ENCODE peak calls at places on chromosome 19, in four cellular contexts. I, Q, P and Y are unnamed samples.

GRCh38 chr19:2549701-2550191 is 73.8 kb downstream of the GADD45B start:
- DNase-seq in I (no peak), Q (peak; percentile 76), P (peak; percentile 97), Y (peak; percentile 94)

GRCh38 chr19:50311723-50312635 is 17.2 kb downstream of the KCNC3 start:
- DNase-seq in I (peak; percentile 92), Q (peak; percentile 56), P (no peak), Y (no peak)

GRCh38 chr19:2983351-2984195 is 6.2 kb downstream of the TLE6 start:
- DNase-seq in I (no peak), Q (peak; percentile 44), P (peak; percentile 93), Y (peak; percentile 70)

GRCh38 chr19:18989316-18989715 is 44.0 kb downstream of the SUGP2 start:
- DNase-seq in I (no peak), Q (no peak), P (no peak), Y (no peak)

GRCh38 chr19:49594157-49595005 is 3.4 kb downstream of the PRR12 start:
- DNase-seq in I (no peak), Q (no peak), P (no peak), Y (no peak)

GRCh38 chr19:15506074-15506565 is 2.2 kb upstream of the CYP4F22 start:
- DNase-seq in I (no peak), Q (no peak), P (no peak), Y (no peak)

GRCh38 chr19:35847911-35848310 is 4.4 kb downstream of the NPHS1 start:
- DNase-seq in I (no peak), Q (no peak), P (no peak), Y (no peak)

GRCh38 chr19:4519521-4520277 is 1.4 kb upstream of the PLIN4 start:
- DNase-seq in I (no peak), Q (no peak), P (peak; percentile 66), Y (no peak)

GRCh38 chr19:29528946-29529645 is 3.3 kb downstream of the VSTM2B start:
- DNase-seq in I (peak; percentile 71), Q (no peak), P (no peak), Y (no peak)

GRCh38 chr19:35566738-35567137 is 3.3 kb upstream of the ATP4A start:
- DNase-seq in I (no peak), Q (no peak), P (no peak), Y (no peak)

GRCh38 chr19:9847087-9847671 is 12.1 kb downstream of the PIN1 start:
- DNase-seq in I (peak; percentile 91), Q (peak; percentile 86), P (peak; percentile 93), Y (peak; percentile 98)

GRCh38 chr19:3108775-3109174 is 14.6 kb downstream of the GNA11 start:
- DNase-seq in I (peak; percentile 91), Q (peak; percentile 61), P (peak; percentile 70), Y (peak; percentile 57)

GRCh38 chr19:42088471-42089190 is 12.7 kb downstream of the ZNF574 start:
- DNase-seq in I (no peak), Q (no peak), P (peak; percentile 70), Y (peak; percentile 71)

GRCh38 chr19:55173717-55174409 is 6.2 kb downstream of the SYT5 start:
- DNase-seq in I (peak; percentile 97), Q (peak; percentile 85), P (peak; percentile 69), Y (peak; percentile 81)

GRCh38 chr19:10962863-10963262 is 2.0 kb downstream of the SMARCA4 start:
- DNase-seq in I (no peak), Q (no peak), P (no peak), Y (no peak)

GRCh38 chr19:55663846-55664536 is 9.2 kb downstream of the U2AF2 start:
- DNase-seq in I (no peak), Q (no peak), P (no peak), Y (no peak)

GRCh38 chr19:19094513-19094912 is 30.7 kb downstream of the SLC25A42 start:
- DNase-seq in I (no peak), Q (no peak), P (no peak), Y (no peak)

GRCh38 chr19:7636691-7637373 is at the start of gene STXBP2:
- DNase-seq in I (peak; percentile 96), Q (peak; percentile 89), P (peak; percentile 46), Y (no peak)
- H3K4me3 ChIP-seq in I (peak within 1 kb of the TSS; percentile 86), Q (peak within 1 kb of the TSS; percentile 88), P (peak within 1 kb of the TSS; percentile 54), Y (peak within 1 kb of the TSS; percentile 19)

GRCh38 chr19:17184381-17184841 is 30.7 kb upstream of the USE1 start:
- DNase-seq in I (no peak), Q (no peak), P (no peak), Y (no peak)
- H3K4me3 ChIP-seq in I (no peak overlapping the region), Q (no peak overlapping the region), P (no peak overlapping the region), Y (no peak overlapping the region)

GRCh38 chr19:51709575-51709974 is 14.2 kb downstream of the HAS1 start:
- DNase-seq in I (no peak), Q (no peak), P (no peak), Y (no peak)
- H3K4me3 ChIP-seq in I (no peak overlapping the region), Q (no peak overlapping the region), P (no peak overlapping the region), Y (no peak overlapping the region)

DNA sequence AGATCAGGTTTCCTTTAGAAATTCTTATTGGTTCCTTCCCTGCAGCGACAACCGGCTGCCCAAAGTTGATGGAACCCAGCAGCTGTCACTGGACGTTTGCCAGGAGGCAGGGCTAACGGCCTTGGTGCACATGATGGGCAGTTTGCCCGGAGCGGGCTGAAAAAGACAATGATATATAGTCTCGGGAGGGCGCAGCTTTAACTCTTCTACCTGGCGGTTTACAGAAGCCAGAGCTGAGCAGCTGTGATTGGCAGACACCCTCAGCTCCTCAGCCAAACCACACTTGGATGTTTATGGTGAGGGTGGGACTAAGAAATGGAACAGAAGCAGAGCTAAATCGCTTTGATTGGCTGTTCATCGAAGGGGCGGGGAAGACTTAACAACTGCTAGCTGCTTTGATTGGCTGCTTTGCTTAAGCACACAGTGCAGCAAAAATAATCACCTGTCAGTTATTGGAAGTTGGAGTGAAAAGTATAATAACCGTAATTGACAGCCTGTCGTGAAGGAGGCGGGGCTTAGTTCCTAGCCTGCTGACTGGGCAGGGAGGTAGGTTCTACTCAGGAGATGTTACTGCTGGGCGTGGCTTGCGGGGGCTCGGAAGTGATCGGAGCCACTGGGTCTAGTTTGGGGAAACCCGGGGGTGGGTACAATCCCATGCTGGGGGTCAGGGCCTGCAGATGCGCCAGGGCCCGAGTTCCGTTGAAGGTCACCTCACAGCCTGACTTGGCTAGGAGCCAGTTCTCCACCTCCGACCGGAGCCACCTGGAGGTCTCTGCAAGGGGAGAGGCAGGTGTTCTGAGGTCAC is 7.5 kb downstream of the EMP3 start:
- DNase-seq in I (peak; percentile 93), Q (peak; percentile 97), P (peak; percentile 98), Y (peak; percentile 99)
- H3K4me3 ChIP-seq in I (peak overlapping the region; percentile 56), Q (peak overlapping the region; percentile 69), P (peak overlapping the region; percentile 13), Y (peak overlapping the region; percentile 31)

GRCh38 chr19:38868551-38868950 is 9.5 kb downstream of the RINL start:
- DNase-seq in I (no peak), Q (no peak), P (no peak), Y (no peak)

GRCh38 chr19:38870612-38871011 is 7.5 kb downstream of the RINL start:
- DNase-seq in I (no peak), Q (no peak), P (no peak), Y (no peak)

GRCh38 chr19:38867176-38867780 is 10.8 kb downstream of the RINL start:
- DNase-seq in I (no peak), Q (no peak), P (no peak), Y (no peak)

GRCh38 chr19:38869160-38869835 is 8.8 kb downstream of the RINL start:
- DNase-seq in I (no peak), Q (no peak), P (peak; percentile 5), Y (no peak)

DNA sequence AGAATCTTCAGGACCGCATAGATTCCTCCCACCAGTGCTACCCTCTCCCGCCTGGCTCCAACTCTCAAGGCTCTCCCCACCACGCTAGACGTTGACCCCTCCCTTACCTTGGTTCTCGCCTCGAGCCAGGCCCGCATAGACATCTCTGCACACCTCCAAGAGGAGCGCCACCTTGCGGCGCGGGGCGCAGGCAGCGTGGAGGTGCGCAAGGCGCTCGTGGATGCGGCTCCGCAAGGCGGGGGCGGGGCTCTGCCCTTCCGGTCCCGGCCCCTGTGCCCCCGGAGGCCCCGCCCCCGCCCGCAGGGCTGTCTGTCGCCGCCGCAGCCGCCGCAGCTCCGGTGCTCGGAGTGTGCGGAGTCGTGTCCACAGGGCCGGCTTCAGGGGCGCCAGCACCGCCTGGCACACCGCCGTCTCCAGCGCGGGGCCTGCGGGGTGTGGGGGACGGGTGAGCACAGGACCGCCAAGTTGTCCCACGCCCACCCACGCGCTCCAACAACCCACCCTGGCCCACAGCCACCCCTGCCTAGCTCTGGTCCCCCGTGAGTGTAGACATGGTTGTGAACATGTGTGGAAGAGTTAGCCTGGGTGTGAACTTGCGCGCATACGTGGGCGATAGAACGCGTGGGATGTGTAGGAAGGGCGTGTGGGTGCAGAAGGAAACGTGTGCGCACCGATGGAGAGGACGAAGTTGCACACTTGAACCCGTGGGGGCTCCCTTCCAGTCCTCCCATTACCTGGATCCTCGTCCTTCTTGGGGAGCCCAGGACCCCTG is 8.1 kb downstream of the RINL start:
- DNase-seq in I (peak; percentile 91), Q (no peak), P (peak; percentile 68), Y (peak; percentile 45)
- H3K4me3 ChIP-seq in I (peak overlapping the region; percentile 73), Q (no peak overlapping the region), P (peak overlapping the region; percentile 43), Y (peak overlapping the region; percentile 48)

GRCh38 chr19:39998511-39998910 is 1.7 kb downstream of the ZNF546 start:
- DNase-seq in I (no peak), Q (peak; percentile 62), P (no peak), Y (peak; percentile 87)

GRCh38 chr19:39996811-39997594 is at the start of gene ZNF546:
- DNase-seq in I (peak; percentile 93), Q (peak; percentile 78), P (peak; percentile 92), Y (peak; percentile 93)

GRCh38 chr19:39997595-39998216 is 846 bp downstream of the ZNF546 start:
- DNase-seq in I (no peak), Q (no peak), P (peak; percentile 10), Y (peak; percentile 91)

GRCh38 chr19:39995794-39996193 is 1.1 kb upstream of the ZNF546 start:
- DNase-seq in I (no peak), Q (no peak), P (no peak), Y (no peak)

GRCh38 chr19:39996218-39996810 is 546 bp upstream of the ZNF546 start:
- DNase-seq in I (no peak), Q (peak; percentile 49), P (peak; percentile 55), Y (peak; percentile 78)
- H3K4me3 ChIP-seq in I (peak overlapping the region; percentile 92), Q (peak overlapping the region; percentile 89), P (peak overlapping the region; percentile 72), Y (peak overlapping the region; percentile 89)